ENCODE peak calls at places on chromosomes 7 and 10, in four cellular contexts. One of them, this sample, is unnamed.

GRCh38 chr10:31508234-31508633 is 189.2 kb downstream of the ZEB1 start:
- DNase-seq in activated T-helper 2 cell treated with anti-CD3 and anti-CD28 coated beads, Interferon-gamma antibody, Interleukin-2, Interleukin-4, amounts not matched to agents 10 μg/mL and 5 μg/mL and 100 μg/mL, durations not matched to agents 14 hours and 24 hours and 36 hours: no peak
- DNase-seq in H7: no peak
- DNase-seq in posterior cingulate gyrus: no peak
- DNase-seq in this sample: no peak

GRCh38 chr7:4683884-4684565 is 1.9 kb downstream of the FOXK1 start:
- DNase-seq in H7: peak; percentile 51
- DNase-seq in activated T-helper 2 cell treated with anti-CD3 and anti-CD28 coated beads, Interferon-gamma antibody, Interleukin-2, Interleukin-4, amounts not matched to agents 10 μg/mL and 5 μg/mL and 100 μg/mL, durations not matched to agents 14 hours and 24 hours and 36 hours: peak; percentile 26
- DNase-seq in posterior cingulate gyrus: no peak
- DNase-seq in this sample: peak; percentile 41

GRCh38 chr10:90960355-90960814 is 39.5 kb upstream of the ANKRD1 start:
- DNase-seq in activated T-helper 2 cell treated with anti-CD3 and anti-CD28 coated beads, Interferon-gamma antibody, Interleukin-2, Interleukin-4, amounts not matched to agents 10 μg/mL and 5 μg/mL and 100 μg/mL, durations not matched to agents 14 hours and 24 hours and 36 hours: no peak
- DNase-seq in posterior cingulate gyrus: no peak
- DNase-seq in H7: no peak
- DNase-seq in this sample: peak; percentile 23

GRCh38 chr7:4479367-4480039 is 202.6 kb upstream of the FOXK1 start:
- DNase-seq in H7: peak; percentile 80
- DNase-seq in activated T-helper 2 cell treated with anti-CD3 and anti-CD28 coated beads, Interferon-gamma antibody, Interleukin-2, Interleukin-4, amounts not matched to agents 10 μg/mL and 5 μg/mL and 100 μg/mL, durations not matched to agents 14 hours and 24 hours and 36 hours: no peak
- DNase-seq in posterior cingulate gyrus: no peak
- DNase-seq in this sample: no peak

GRCh38 chr7:73992104-73992562 is 35.8 kb upstream of the ELN start:
- DNase-seq in H7: peak; percentile 38
- DNase-seq in posterior cingulate gyrus: peak; percentile 67
- DNase-seq in activated T-helper 2 cell treated with anti-CD3 and anti-CD28 coated beads, Interferon-gamma antibody, Interleukin-2, Interleukin-4, amounts not matched to agents 10 μg/mL and 5 μg/mL and 100 μg/mL, durations not matched to agents 14 hours and 24 hours and 36 hours: no peak
- DNase-seq in this sample: no peak

GRCh38 chr10:116122126-116122525 is 150.9 kb downstream of the GFRA1 start:
- DNase-seq in activated T-helper 2 cell treated with anti-CD3 and anti-CD28 coated beads, Interferon-gamma antibody, Interleukin-2, Interleukin-4, amounts not matched to agents 10 μg/mL and 5 μg/mL and 100 μg/mL, durations not matched to agents 14 hours and 24 hours and 36 hours: no peak
- DNase-seq in H7: no peak
- DNase-seq in posterior cingulate gyrus: no peak
- DNase-seq in this sample: no peak

GRCh38 chr7:19677201-19677600 is 31.6 kb downstream of the POLR1F start:
- DNase-seq in H7: no peak
- DNase-seq in posterior cingulate gyrus: no peak
- DNase-seq in activated T-helper 2 cell treated with anti-CD3 and anti-CD28 coated beads, Interferon-gamma antibody, Interleukin-2, Interleukin-4, amounts not matched to agents 10 μg/mL and 5 μg/mL and 100 μg/mL, durations not matched to agents 14 hours and 24 hours and 36 hours: no peak
- DNase-seq in this sample: no peak

GRCh38 chr10:65313406-65313805 is 1612.4 kb upstream of the LRRTM3 start:
- DNase-seq in activated T-helper 2 cell treated with anti-CD3 and anti-CD28 coated beads, Interferon-gamma antibody, Interleukin-2, Interleukin-4, amounts not matched to agents 10 μg/mL and 5 μg/mL and 100 μg/mL, durations not matched to agents 14 hours and 24 hours and 36 hours: no peak
- DNase-seq in posterior cingulate gyrus: no peak
- DNase-seq in H7: no peak
- DNase-seq in this sample: no peak

GRCh38 chr7:30074422-30075030 is 46.3 kb downstream of the PLEKHA8 start:
- DNase-seq in H7: no peak
- DNase-seq in posterior cingulate gyrus: no peak
- DNase-seq in activated T-helper 2 cell treated with anti-CD3 and anti-CD28 coated beads, Interferon-gamma antibody, Interleukin-2, Interleukin-4, amounts not matched to agents 10 μg/mL and 5 μg/mL and 100 μg/mL, durations not matched to agents 14 hours and 24 hours and 36 hours: no peak
- DNase-seq in this sample: no peak

GRCh38 chr10:129057856-129058663 is 409.0 kb upstream of the MGMT start:
- DNase-seq in posterior cingulate gyrus: no peak
- DNase-seq in activated T-helper 2 cell treated with anti-CD3 and anti-CD28 coated beads, Interferon-gamma antibody, Interleukin-2, Interleukin-4, amounts not matched to agents 10 μg/mL and 5 μg/mL and 100 μg/mL, durations not matched to agents 14 hours and 24 hours and 36 hours: peak; percentile 64
- DNase-seq in H7: no peak
- DNase-seq in this sample: peak; percentile 35

GRCh38 chr7:149883452-149883861 is 9.7 kb downstream of the ATP6V0E2 start:
- DNase-seq in posterior cingulate gyrus: peak; percentile 94
- DNase-seq in activated T-helper 2 cell treated with anti-CD3 and anti-CD28 coated beads, Interferon-gamma antibody, Interleukin-2, Interleukin-4, amounts not matched to agents 10 μg/mL and 5 μg/mL and 100 μg/mL, durations not matched to agents 14 hours and 24 hours and 36 hours: peak; percentile 48
- DNase-seq in H7: peak; percentile 85
- DNase-seq in this sample: peak; percentile 49

GRCh38 chr10:126686732-126687693 is 16.5 kb upstream of the C10orf90 start:
- DNase-seq in posterior cingulate gyrus: peak; percentile 70
- DNase-seq in activated T-helper 2 cell treated with anti-CD3 and anti-CD28 coated beads, Interferon-gamma antibody, Interleukin-2, Interleukin-4, amounts not matched to agents 10 μg/mL and 5 μg/mL and 100 μg/mL, durations not matched to agents 14 hours and 24 hours and 36 hours: no peak
- DNase-seq in H7: peak; percentile 34
- DNase-seq in this sample: no peak

GRCh38 chr10:115830260-115830970 is 442.6 kb downstream of the GFRA1 start:
- DNase-seq in posterior cingulate gyrus: no peak
- DNase-seq in H7: no peak
- DNase-seq in activated T-helper 2 cell treated with anti-CD3 and anti-CD28 coated beads, Interferon-gamma antibody, Interleukin-2, Interleukin-4, amounts not matched to agents 10 μg/mL and 5 μg/mL and 100 μg/mL, durations not matched to agents 14 hours and 24 hours and 36 hours: no peak
- DNase-seq in this sample: no peak